ENCODE peak calls at places on chromosomes 6 and 20, in ten cellular contexts. B, K, Y, W, V, G, I, L, P and S are unnamed samples.

GRCh38 chr6:27785297-27785696 is 126.9 kb downstream of the OR2B2 start:
- DNase-seq in B (no peak), K (no peak), Y (peak; percentile 49), W (no peak), V (no peak), G (no peak), I (no peak), L (no peak), P (no peak), S (no peak)

GRCh38 chr20:47672886-47673670 is 112.2 kb downstream of the SULF2 start:
- DNase-seq in B (no peak), K (no peak), Y (no peak), W (no peak), V (no peak), G (peak; percentile 53), I (no peak), L (no peak), P (peak; percentile 50), S (no peak)

GRCh38 chr6:151914475-151914874 is 107.0 kb downstream of the ESR1 start:
- DNase-seq in B (no peak), K (no peak), Y (no peak), W (peak; percentile 7), V (no peak), G (no peak), I (no peak), L (no peak), P (no peak), S (no peak)

GRCh38 chr6:169454204-169454871 is 200.7 kb upstream of the THBS2 start:
- DNase-seq in B (no peak), K (no peak), Y (no peak), W (peak; percentile 11), V (peak; percentile 85), G (no peak), I (no peak), L (no peak), P (peak; percentile 92), S (no peak)

GRCh38 chr6:155314773-155315515 is 660 bp upstream of the TFB1M start:
- DNase-seq in B (peak; percentile 63), K (peak; percentile 64), Y (peak; percentile 59), W (peak; percentile 93), V (peak; percentile 89), G (no peak), I (no peak), L (peak; percentile 82), P (peak; percentile 82), S (peak; percentile 12)

GRCh38 chr20:45878076-45878731 is 2.8 kb upstream of the ZSWIM1 start:
- DNase-seq in B (no peak), K (no peak), Y (peak; percentile 68), W (no peak), V (no peak), G (peak; percentile 63), I (no peak), L (no peak), P (no peak), S (no peak)

GRCh38 chr6:26332843-26333242 is 32.2 kb upstream of the BTN3A2 start:
- DNase-seq in B (no peak), K (no peak), Y (no peak), W (no peak), V (no peak), G (no peak), I (no peak), L (no peak), P (no peak), S (no peak)

GRCh38 chr6:1190361-1190760 is 121.5 kb upstream of the FOXQ1 start:
- DNase-seq in B (no peak), K (no peak), Y (no peak), W (peak; percentile 79), V (no peak), G (no peak), I (no peak), L (no peak), P (no peak), S (no peak)

GRCh38 chr20:16647875-16648597 is 74.8 kb upstream of the KIF16B start:
- DNase-seq in B (no peak), K (no peak), Y (no peak), W (no peak), V (no peak), G (no peak), I (no peak), L (no peak), P (no peak), S (no peak)

GRCh38 chr6:136969930-136970329 is 47.8 kb downstream of the SLC35D3 start:
- DNase-seq in B (no peak), K (no peak), Y (no peak), W (no peak), V (no peak), G (no peak), I (no peak), L (no peak), P (no peak), S (no peak)

GRCh38 chr6:157036245-157036681 is 259.1 kb downstream of the ARID1B start:
- DNase-seq in B (no peak), K (peak; percentile 35), Y (peak; percentile 24), W (no peak), V (no peak), G (no peak), I (no peak), L (no peak), P (peak; percentile 71), S (no peak)

DNA sequence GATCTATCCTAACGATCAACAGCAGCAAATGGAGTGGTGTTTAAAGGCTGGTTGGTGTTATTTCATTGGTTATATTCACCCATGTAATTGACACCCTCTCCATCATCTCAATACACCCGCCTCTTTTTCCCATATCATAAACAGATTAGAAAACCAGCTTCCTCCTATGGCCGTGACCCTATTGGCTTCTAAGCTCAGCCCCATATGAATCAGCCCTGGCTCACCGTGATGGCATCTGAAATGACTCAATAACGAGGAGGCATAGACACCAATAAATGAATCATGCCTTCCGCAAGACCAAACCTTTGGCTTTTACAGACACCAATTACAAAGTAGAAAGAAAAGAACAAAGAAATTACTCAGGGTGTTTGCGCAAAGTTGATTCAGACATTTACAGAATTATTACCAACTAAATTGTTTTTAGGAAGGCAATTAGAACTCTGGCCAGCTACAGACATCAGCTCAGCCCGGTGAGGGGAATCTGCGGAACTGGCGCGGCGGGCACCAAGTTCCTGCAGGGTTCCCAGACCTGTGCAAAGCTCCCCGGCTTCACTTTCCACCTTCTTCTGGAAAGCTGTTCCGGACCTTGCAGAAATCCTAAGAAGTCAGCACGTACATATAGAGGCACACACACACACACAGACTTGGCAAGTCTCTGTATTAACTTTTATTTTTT is 11.5 kb downstream of the PMEPA1 start:
- DNase-seq in B (peak; percentile 77), K (peak; percentile 40), Y (no peak), W (peak; percentile 31), V (no peak), G (no peak), I (no peak), L (peak; percentile 94), P (no peak), S (no peak)
- TF ChIP-seq POLR2AphosphoS5 in B (peak; percentile 57), K (no peak), Y (no peak), W (no peak), V (peak; percentile 20), G (no peak), I (no peak), L (peak; percentile 56), P (no peak), S (no peak)

DNA sequence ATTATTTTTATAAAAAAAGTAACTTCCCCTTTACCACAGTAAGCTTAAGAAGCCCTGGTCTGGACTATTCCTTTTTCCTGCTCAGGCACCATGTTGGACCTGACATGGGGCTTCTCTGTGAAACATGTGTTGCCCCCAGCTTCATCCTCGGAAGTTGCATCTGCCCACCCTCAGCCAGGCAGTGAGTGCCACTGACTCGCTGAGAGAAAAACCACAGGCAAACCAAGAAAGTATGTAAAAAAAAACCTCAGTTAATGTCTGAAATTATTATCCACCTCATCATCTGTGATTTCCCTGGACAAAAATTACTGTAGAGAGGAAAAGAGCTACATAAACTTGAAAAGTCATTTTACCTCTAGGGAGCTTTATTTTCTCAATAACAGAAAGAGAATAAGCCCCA is 109.9 kb upstream of the MCHR2 start:
- DNase-seq in B (no peak), K (no peak), Y (no peak), W (no peak), V (no peak), G (no peak), I (no peak), L (no peak), P (no peak), S (no peak)
- TF ChIP-seq POLR2AphosphoS5 in B (no peak), K (no peak), Y (no peak), W (no peak), V (no peak), G (no peak), I (no peak), L (no peak), P (no peak), S (no peak)

GRCh38 chr6:142820336-142821016 is 124.5 kb downstream of the HIVEP2 start:
- DNase-seq in B (no peak), K (no peak), Y (no peak), W (no peak), V (no peak), G (no peak), I (no peak), L (no peak), P (no peak), S (no peak)

GRCh38 chr6:142822383-142822782 is 122.6 kb downstream of the HIVEP2 start:
- DNase-seq in B (no peak), K (no peak), Y (no peak), W (no peak), V (no peak), G (no peak), I (no peak), L (no peak), P (no peak), S (no peak)

GRCh38 chr6:142821164-142821716 is 123.7 kb downstream of the HIVEP2 start:
- DNase-seq in B (no peak), K (no peak), Y (no peak), W (no peak), V (no peak), G (no peak), I (no peak), L (no peak), P (no peak), S (no peak)

GRCh38 chr6:142822882-142823578 is 121.9 kb downstream of the HIVEP2 start:
- DNase-seq in B (no peak), K (no peak), Y (peak; percentile 71), W (no peak), V (no peak), G (peak; percentile 77), I (no peak), L (no peak), P (no peak), S (no peak)

DNA sequence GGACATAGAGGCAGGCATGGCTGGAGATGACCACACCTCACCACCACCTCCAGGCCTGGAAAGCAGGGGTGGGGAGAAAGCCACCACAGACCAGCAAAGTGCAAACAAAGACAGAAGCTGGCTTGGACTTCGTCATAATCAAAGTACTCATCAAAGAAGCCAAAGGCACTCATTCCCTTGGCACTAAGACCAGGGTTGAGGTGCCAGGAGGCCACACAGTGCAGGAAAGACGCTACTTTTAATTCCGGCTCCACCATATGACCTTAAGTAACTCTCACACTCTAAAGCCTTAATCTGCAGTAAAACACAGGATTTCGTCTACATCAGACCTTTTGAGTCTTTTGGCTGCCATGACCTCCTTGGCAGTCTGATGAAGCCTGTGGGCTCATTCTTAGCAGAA is 123.1 kb downstream of the HIVEP2 start:
- DNase-seq in B (no peak), K (no peak), Y (no peak), W (no peak), V (no peak), G (no peak), I (no peak), L (no peak), P (no peak), S (no peak)
- TF ChIP-seq POLR2AphosphoS5 in B (no peak), K (no peak), Y (no peak), W (no peak), V (no peak), G (no peak), I (no peak), L (no peak), P (no peak), S (no peak)

GRCh38 chr20:57389695-57390603 is 1.2 kb upstream of the RBM38 start:
- DNase-seq in B (peak; percentile 48), K (no peak), Y (peak; percentile 72), W (no peak), V (peak; percentile 74), G (peak; percentile 90), I (no peak), L (no peak), P (peak; percentile 77), S (no peak)
- TF ChIP-seq POLR2AphosphoS5 in B (no peak), K (no peak), Y (no peak), W (no peak), V (no peak), G (peak; percentile 20), I (no peak), L (no peak), P (no peak), S (no peak)